ENCODE peak calls at places on chromosome 16, in four cellular contexts. Z is stomach, L is ovary, U is breast epithelium. F is an unnamed sample.

GRCh38 chr16:55030944-55031343 is 100.3 kb downstream of the IRX5 start:
- DNase-seq in Z (no peak), L (no peak), U (no peak), F (no peak)

GRCh38 chr16:67736858-67737257 is 17.7 kb upstream of the GFOD2 start:
- DNase-seq in Z (peak; percentile 32), L (no peak), U (no peak), F (no peak)

GRCh38 chr16:3321802-3322201 is 16.5 kb downstream of the ZNF75A start:
- DNase-seq in Z (no peak), L (no peak), U (no peak), F (no peak)

GRCh38 chr16:19165101-19165500 is 2.9 kb upstream of the SYT17 start:
- DNase-seq in Z (no peak), L (no peak), U (no peak), F (no peak)

GRCh38 chr16:86946396-86946795 is 368.0 kb downstream of the FOXL1 start:
- DNase-seq in Z (no peak), L (no peak), U (no peak), F (no peak)

GRCh38 chr16:8929086-8929748 is 34.5 kb downstream of the USP7 start:
- DNase-seq in Z (no peak), L (no peak), U (no peak), F (no peak)

GRCh38 chr16:53052519-53053501 is at the start of gene CHD9NB:
- DNase-seq in Z (no peak), L (no peak), U (no peak), F (no peak)

GRCh38 chr16:66902648-66903543 is 15.8 kb downstream of the CDH16 start:
- DNase-seq in Z (no peak), L (no peak), U (no peak), F (no peak)

GRCh38 chr16:16105646-16106045 is 117.6 kb downstream of the ABCC6 start:
- DNase-seq in Z (no peak), L (no peak), U (no peak), F (no peak)

DNA sequence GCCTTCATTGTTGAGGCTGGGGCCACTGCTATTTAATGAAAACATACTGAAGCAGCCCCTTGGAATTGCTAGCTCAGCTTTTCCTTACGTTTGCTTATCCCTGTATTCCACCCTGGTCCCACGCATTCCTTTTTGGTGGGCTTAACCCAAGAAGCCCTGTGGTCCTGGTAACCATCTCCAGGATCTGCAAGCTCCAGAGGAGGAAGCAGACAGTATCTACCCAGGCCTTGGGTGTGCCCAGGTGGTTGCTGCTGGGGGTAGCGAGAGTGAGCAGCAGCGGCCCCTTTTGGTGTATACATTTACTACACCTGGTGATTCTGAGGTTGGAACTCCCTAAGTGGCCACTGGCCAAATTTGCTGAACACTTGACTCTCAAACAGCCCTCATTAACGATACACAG is 97.7 kb downstream of the CBLN1 start:
- DNase-seq in Z (no peak), L (no peak), U (no peak), F (no peak)
- TF ChIP-seq CTCF in Z (no peak), L (no peak), U (no peak), F (no peak)

DNA sequence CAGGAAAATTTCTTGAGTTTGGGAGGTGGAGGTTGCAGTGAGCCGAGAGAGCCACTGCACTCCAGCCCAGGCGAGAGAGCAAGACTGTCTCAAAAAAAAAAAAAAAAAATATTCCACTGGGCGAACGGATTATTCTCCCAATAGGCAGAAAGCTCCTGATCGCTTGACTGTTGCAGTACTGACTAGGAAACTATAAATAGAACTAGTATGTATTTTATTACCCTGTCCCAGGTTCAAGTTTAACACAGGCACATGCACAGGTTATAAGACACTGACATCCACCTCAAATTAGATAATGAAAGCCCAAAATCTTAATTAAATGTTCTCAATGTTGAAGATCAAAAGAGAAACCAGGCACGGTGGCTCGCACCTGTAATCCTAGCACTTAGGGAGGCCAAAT is 11.5 kb downstream of the PARN start:
- DNase-seq in Z (no peak), L (no peak), U (no peak), F (no peak)
- TF ChIP-seq POLR2A in Z (no peak), L (no peak), U (no peak), F (no peak)

GRCh38 chr16:4377573-4378146 is 6.0 kb downstream of the VASN start:
- DNase-seq in Z (peak; percentile 53), L (no peak), U (no peak), F (no peak)
- TF ChIP-seq CTCF in Z (no peak), L (no peak), U (no peak), F (no peak)

DNA sequence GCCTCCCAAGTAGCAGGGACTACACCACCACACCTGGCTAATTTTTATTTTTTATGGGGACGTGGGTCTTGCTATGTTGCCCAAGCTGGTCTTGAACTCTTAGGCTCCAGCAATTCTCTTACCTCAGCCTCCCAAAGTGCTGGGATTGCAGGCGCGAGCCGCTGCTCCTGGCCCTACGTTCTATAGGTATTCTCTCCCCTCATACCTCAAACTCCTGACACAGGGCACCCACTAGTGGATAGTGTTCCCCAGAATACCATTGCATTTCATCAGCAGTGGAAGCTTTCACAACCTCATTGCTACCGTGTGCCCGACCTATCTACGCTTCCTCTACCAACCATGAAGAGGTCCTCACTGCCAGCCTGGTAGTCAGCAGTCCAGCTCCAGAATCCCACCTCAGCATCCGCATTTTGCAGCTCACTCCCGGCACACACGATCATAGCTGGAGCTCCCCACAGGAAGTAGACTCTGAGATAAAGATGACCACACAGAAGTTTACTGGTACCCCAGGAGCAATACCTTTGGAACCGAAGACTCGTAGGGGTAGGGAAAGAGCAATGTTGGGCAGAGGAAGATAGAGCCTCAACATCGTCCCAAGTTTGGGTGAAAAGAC is 9.3 kb downstream of the CTRB2 start:
- DNase-seq in Z (peak; percentile 8), L (no peak), U (no peak), F (no peak)
- TF ChIP-seq POLR2A in Z (no peak), L (no peak), U (no peak), F (no peak)

GRCh38 chr16:88910284-88911147 is 44.1 kb upstream of the PABPN1L start:
- DNase-seq in Z (no peak), L (no peak), U (no peak), F (no peak)
- TF ChIP-seq CTCF in Z (no peak), L (no peak), U (no peak), F (no peak)

GRCh38 chr16:47054306-47054705 is 80.8 kb upstream of the DNAJA2 start:
- DNase-seq in Z (no peak), L (no peak), U (no peak), F (no peak)
- TF ChIP-seq POLR2A in Z (no peak), L (no peak), U (no peak), F (no peak)

GRCh38 chr16:49464877-49465504 is 91.4 kb downstream of the C16orf78 start:
- DNase-seq in Z (peak; percentile 20), L (peak; percentile 7), U (no peak), F (no peak)
- TF ChIP-seq CTCF in Z (no peak), L (peak; percentile 27), U (no peak), F (no peak)

GRCh38 chr16:81888520-81889394 is 109.7 kb downstream of the PLCG2 start:
- DNase-seq in Z (no peak), L (no peak), U (no peak), F (no peak)
- TF ChIP-seq POLR2A in Z (no peak), L (no peak), U (no peak), F (no peak)